ENCODE peak calls at places on chromosomes 2 and 18, in seven cellular contexts. One of them, this sample, is unnamed.

GRCh38 chr2:200616193-200616592 is 30.4 kb downstream of the AOX1 start:
- DNase-seq in mesendoderm: no peak
- DNase-seq in IMR-90: no peak
- DNase-seq in H9: no peak
- DNase-seq in H1: no peak
- DNase-seq in neuronal stem cell: no peak
- DNase-seq in trophoblast cell: peak; percentile 21
- DNase-seq in this sample: no peak

GRCh38 chr2:68237404-68237803 is 14.9 kb downstream of the PPP3R1 start:
- DNase-seq in H1: no peak
- DNase-seq in IMR-90: peak; percentile 68
- DNase-seq in trophoblast cell: no peak
- DNase-seq in mesendoderm: no peak
- DNase-seq in H9: no peak
- DNase-seq in neuronal stem cell: no peak
- DNase-seq in this sample: no peak

GRCh38 chr2:239375278-239376061 is 25.4 kb downstream of the HDAC4 start:
- DNase-seq in trophoblast cell: no peak
- DNase-seq in IMR-90: no peak
- DNase-seq in neuronal stem cell: no peak
- DNase-seq in H1: no peak
- DNase-seq in mesendoderm: peak; percentile 34
- DNase-seq in H9: no peak
- DNase-seq in this sample: no peak

GRCh38 chr2:163123526-163123925 is 285.0 kb upstream of the KCNH7 start:
- DNase-seq in trophoblast cell: peak; percentile 1
- DNase-seq in mesendoderm: no peak
- DNase-seq in neuronal stem cell: no peak
- DNase-seq in H1: no peak
- DNase-seq in H9: no peak
- DNase-seq in IMR-90: no peak
- DNase-seq in this sample: peak; percentile 18

GRCh38 chr2:68925298-68925885 is 27.3 kb downstream of the GKN2 start:
- DNase-seq in H9: peak; percentile 46
- DNase-seq in trophoblast cell: peak; percentile 76
- DNase-seq in mesendoderm: peak; percentile 62
- DNase-seq in H1: no peak
- DNase-seq in IMR-90: peak; percentile 64
- DNase-seq in neuronal stem cell: peak; percentile 45
- DNase-seq in this sample: peak; percentile 66

GRCh38 chr2:239991689-239992314 is 33.3 kb downstream of the NDUFA10 start:
- DNase-seq in mesendoderm: peak; percentile 60
- DNase-seq in H1: no peak
- DNase-seq in trophoblast cell: peak; percentile 77
- DNase-seq in IMR-90: peak; percentile 68
- DNase-seq in H9: no peak
- DNase-seq in neuronal stem cell: peak; percentile 32
- DNase-seq in this sample: peak; percentile 67

GRCh38 chr2:171248205-171248662 is 87.5 kb upstream of the TLK1 start:
- DNase-seq in IMR-90: no peak
- DNase-seq in mesendoderm: no peak
- DNase-seq in H1: no peak
- DNase-seq in trophoblast cell: no peak
- DNase-seq in neuronal stem cell: no peak
- DNase-seq in H9: no peak
- DNase-seq in this sample: no peak

GRCh38 chr2:118437501-118437900 is 349.2 kb downstream of the INSIG2 start:
- DNase-seq in IMR-90: no peak
- DNase-seq in neuronal stem cell: no peak
- DNase-seq in mesendoderm: no peak
- DNase-seq in trophoblast cell: no peak
- DNase-seq in H1: no peak
- DNase-seq in H9: no peak
- DNase-seq in this sample: no peak

GRCh38 chr18:48467231-48467630 is 58.0 kb upstream of the ZBTB7C start:
- DNase-seq in trophoblast cell: peak; percentile 85
- DNase-seq in H9: no peak
- DNase-seq in mesendoderm: no peak
- DNase-seq in neuronal stem cell: no peak
- DNase-seq in H1: no peak
- DNase-seq in IMR-90: no peak
- DNase-seq in this sample: no peak

GRCh38 chr2:100142393-100142792 is at the start of gene AFF3:
- DNase-seq in neuronal stem cell: no peak
- DNase-seq in IMR-90: no peak
- DNase-seq in trophoblast cell: no peak
- DNase-seq in mesendoderm: no peak
- DNase-seq in H9: no peak
- DNase-seq in H1: no peak
- DNase-seq in this sample: no peak

GRCh38 chr2:6826081-6826913 is 39.4 kb downstream of the CMPK2 start:
- DNase-seq in mesendoderm: peak; percentile 87
- DNase-seq in neuronal stem cell: no peak
- DNase-seq in trophoblast cell: peak; percentile 77
- DNase-seq in H9: no peak
- DNase-seq in H1: no peak
- DNase-seq in IMR-90: peak; percentile 87
- DNase-seq in this sample: peak; percentile 79

DNA sequence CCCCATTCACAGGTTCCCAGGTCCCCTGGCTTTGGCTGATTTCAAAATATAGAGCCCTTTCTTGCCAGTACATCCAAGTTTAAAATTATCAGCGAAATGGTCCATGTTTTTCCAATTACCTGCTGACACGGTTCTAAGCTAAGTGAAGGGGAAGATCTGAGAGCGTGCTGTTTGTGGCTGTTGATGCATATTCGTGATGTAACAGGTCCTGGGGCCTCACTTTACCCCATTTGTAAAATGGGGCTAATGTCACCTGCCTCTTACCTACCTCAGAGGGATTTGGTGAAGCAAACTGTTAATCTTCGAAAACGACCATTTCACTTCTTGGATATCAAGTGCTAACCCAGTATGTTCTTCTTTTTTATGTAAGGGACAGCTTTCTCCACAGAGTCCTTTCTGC is 33.0 kb downstream of the SLC1A4 start:
- DNase-seq in mesendoderm: no peak
- DNase-seq in neuronal stem cell: no peak
- DNase-seq in H1: no peak
- DNase-seq in IMR-90: no peak
- DNase-seq in H9: no peak
- DNase-seq in trophoblast cell: no peak
- DNase-seq in this sample: no peak
- H3K4me1 ChIP-seq in mesendoderm: peaks cover 3% of the 10 kb centered on the region
- H3K4me1 ChIP-seq in neuronal stem cell: peaks cover 5% of the 10 kb centered on the region
- H3K4me1 ChIP-seq in H1: peaks cover 3% of the 10 kb centered on the region
- H3K4me1 ChIP-seq in IMR-90: peaks cover 7% of the 10 kb centered on the region
- H3K4me1 ChIP-seq in H9: no peaks in the 10 kb centered on the region
- H3K4me1 ChIP-seq in trophoblast cell: peaks cover 18% of the 10 kb centered on the region
- H3K4me1 ChIP-seq in this sample: peaks cover 14% of the 10 kb centered on the region

DNA sequence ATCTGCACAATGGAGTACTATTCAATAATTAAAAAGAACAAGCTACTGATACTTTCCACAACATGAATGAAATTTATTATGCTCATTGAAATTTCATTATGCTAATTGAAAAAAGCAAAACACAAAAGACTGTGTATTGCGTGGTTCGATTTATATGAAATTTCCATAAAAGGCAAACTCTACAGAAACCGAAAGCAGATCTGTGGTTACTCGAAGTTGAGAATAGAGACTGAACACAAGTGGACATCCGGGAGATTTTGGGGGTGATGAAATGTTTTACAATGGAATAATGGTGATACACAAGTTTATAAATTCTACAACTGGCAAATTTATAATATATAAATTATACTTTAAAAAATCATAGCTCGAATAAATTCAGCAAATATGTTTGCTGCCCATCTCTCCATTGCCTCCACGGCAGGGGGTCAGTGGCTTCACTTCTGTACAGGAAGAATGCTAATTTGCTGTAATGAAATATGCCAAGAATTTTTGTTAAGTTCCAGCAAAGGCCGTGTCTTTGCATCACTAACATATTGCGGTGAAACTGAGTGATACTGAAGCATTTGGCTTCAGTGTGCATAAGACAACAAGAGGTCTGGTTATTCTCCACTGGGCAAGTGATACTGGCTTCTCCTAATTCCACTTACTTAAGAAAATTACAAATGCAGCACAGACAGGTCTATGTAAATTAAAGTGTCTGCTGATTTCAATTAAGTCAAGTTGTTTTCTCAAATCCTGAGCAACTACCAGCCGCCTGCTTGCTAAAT is 96.7 kb downstream of the TMEM163 start:
- DNase-seq in H1: no peak
- DNase-seq in neuronal stem cell: no peak
- DNase-seq in mesendoderm: no peak
- DNase-seq in H9: no peak
- DNase-seq in IMR-90: no peak
- DNase-seq in trophoblast cell: peak; percentile 3
- DNase-seq in this sample: peak; percentile 3
- H2AK5ac ChIP-seq in H1: no peak overlapping the region
- H2AK5ac ChIP-seq in neuronal stem cell: no peak overlapping the region
- H2AK5ac ChIP-seq in mesendoderm: no peak overlapping the region
- H2AK5ac ChIP-seq in H9: no peak overlapping the region
- H2AK5ac ChIP-seq in IMR-90: no peak overlapping the region
- H2AK5ac ChIP-seq in trophoblast cell: no peak overlapping the region
- H2AK5ac ChIP-seq in this sample: no peak overlapping the region

GRCh38 chr2:20415511-20415918 is 31.4 kb upstream of the RHOB start:
- DNase-seq in trophoblast cell: peak; percentile 11
- DNase-seq in neuronal stem cell: no peak
- DNase-seq in mesendoderm: peak; percentile 29
- DNase-seq in H1: no peak
- DNase-seq in H9: no peak
- DNase-seq in IMR-90: no peak
- DNase-seq in this sample: no peak
- H3K4me1 ChIP-seq in trophoblast cell: peaks cover 6% of the 10 kb centered on the region
- H3K4me1 ChIP-seq in neuronal stem cell: peaks cover 5% of the 10 kb centered on the region
- H3K4me1 ChIP-seq in mesendoderm: no peaks in the 10 kb centered on the region
- H3K4me1 ChIP-seq in H1: peaks cover 4% of the 10 kb centered on the region
- H3K4me1 ChIP-seq in H9: no peaks in the 10 kb centered on the region
- H3K4me1 ChIP-seq in IMR-90: peaks cover 4% of the 10 kb centered on the region
- H3K4me1 ChIP-seq in this sample: no peaks in the 10 kb centered on the region

GRCh38 chr2:233816771-233817170 is 37.6 kb downstream of the HJURP start:
- DNase-seq in neuronal stem cell: no peak
- DNase-seq in H1: no peak
- DNase-seq in IMR-90: no peak
- DNase-seq in H9: no peak
- DNase-seq in mesendoderm: no peak
- DNase-seq in trophoblast cell: no peak
- DNase-seq in this sample: no peak
- H2AK5ac ChIP-seq in neuronal stem cell: no peak overlapping the region
- H2AK5ac ChIP-seq in H1: no peak overlapping the region
- H2AK5ac ChIP-seq in IMR-90: no peak overlapping the region
- H2AK5ac ChIP-seq in H9: no peak overlapping the region
- H2AK5ac ChIP-seq in mesendoderm: no peak overlapping the region
- H2AK5ac ChIP-seq in trophoblast cell: no peak overlapping the region
- H2AK5ac ChIP-seq in this sample: no peak overlapping the region

GRCh38 chr2:121475811-121476571 is 54.7 kb upstream of the RNU4ATAC start:
- DNase-seq in trophoblast cell: no peak
- DNase-seq in neuronal stem cell: no peak
- DNase-seq in H9: no peak
- DNase-seq in H1: no peak
- DNase-seq in IMR-90: peak; percentile 25
- DNase-seq in mesendoderm: peak; percentile 16
- DNase-seq in this sample: peak; percentile 16
- H3K4me1 ChIP-seq in trophoblast cell: peaks cover 16% of the 10 kb centered on the region
- H3K4me1 ChIP-seq in neuronal stem cell: peaks cover 24% of the 10 kb centered on the region
- H3K4me1 ChIP-seq in H9: no peaks in the 10 kb centered on the region
- H3K4me1 ChIP-seq in H1: peaks cover 8% of the 10 kb centered on the region
- H3K4me1 ChIP-seq in IMR-90: peaks cover 37% of the 10 kb centered on the region
- H3K4me1 ChIP-seq in mesendoderm: peaks cover 16% of the 10 kb centered on the region
- H3K4me1 ChIP-seq in this sample: peaks cover 6% of the 10 kb centered on the region